ENCODE peak calls at places on chromosome 12, in seven cellular contexts. J is GM12864; D is CD8-positive, alpha-beta T cell; K is foreskin fibroblast; T is H9; C is endodermal cell; E is neural crest cell. A is an unnamed sample.

GRCh38 chr12:113462880-113463745 is 8.6 kb downstream of the LHX5 start:
- DNase-seq in T (peak), K (peak), E (no peak), J (no peak), D (no peak), C (peak), A (no peak)

GRCh38 chr12:96719671-96720362 is 187.2 kb upstream of the NEDD1 start:
- DNase-seq in C (no peak), T (no peak), D (no peak), K (peak), E (no peak), J (peak), A (no peak)

GRCh38 chr12:116248930-116249329 is 28.6 kb downstream of the MED13L start:
- DNase-seq in E (no peak), C (no peak), K (no peak), J (no peak), T (no peak), D (no peak), A (no peak)

GRCh38 chr12:108921946-108922345 is 42.1 kb downstream of the DAO start:
- DNase-seq in T (no peak), D (no peak), K (no peak), E (no peak), C (no peak), J (no peak), A (no peak)

GRCh38 chr12:39723831-39724230 is 104.2 kb upstream of the ABCD2 start:
- DNase-seq in E (no peak), D (no peak), C (peak), K (peak), J (no peak), T (peak), A (no peak)

GRCh38 chr12:48197549-48197966 is 5.5 kb downstream of the OR10AD1 start:
- DNase-seq in K (peak), D (no peak), E (peak), C (no peak), J (no peak), T (no peak), A (no peak)

GRCh38 chr12:6065872-6066217 is 58.6 kb downstream of the VWF start:
- DNase-seq in E (no peak), T (no peak), D (no peak), C (no peak), J (no peak), K (peak), A (no peak)

GRCh38 chr12:7078163-7078562 is 14.1 kb downstream of the C1R start:
- DNase-seq in E (no peak), C (no peak), K (no peak), J (no peak), T (no peak), D (no peak), A (no peak)

GRCh38 chr12:40152783-40153383 is 47.0 kb upstream of the SLC2A13 start:
- DNase-seq in E (peak), K (peak), J (no peak), C (peak), D (peak), T (no peak), A (peak)

DNA sequence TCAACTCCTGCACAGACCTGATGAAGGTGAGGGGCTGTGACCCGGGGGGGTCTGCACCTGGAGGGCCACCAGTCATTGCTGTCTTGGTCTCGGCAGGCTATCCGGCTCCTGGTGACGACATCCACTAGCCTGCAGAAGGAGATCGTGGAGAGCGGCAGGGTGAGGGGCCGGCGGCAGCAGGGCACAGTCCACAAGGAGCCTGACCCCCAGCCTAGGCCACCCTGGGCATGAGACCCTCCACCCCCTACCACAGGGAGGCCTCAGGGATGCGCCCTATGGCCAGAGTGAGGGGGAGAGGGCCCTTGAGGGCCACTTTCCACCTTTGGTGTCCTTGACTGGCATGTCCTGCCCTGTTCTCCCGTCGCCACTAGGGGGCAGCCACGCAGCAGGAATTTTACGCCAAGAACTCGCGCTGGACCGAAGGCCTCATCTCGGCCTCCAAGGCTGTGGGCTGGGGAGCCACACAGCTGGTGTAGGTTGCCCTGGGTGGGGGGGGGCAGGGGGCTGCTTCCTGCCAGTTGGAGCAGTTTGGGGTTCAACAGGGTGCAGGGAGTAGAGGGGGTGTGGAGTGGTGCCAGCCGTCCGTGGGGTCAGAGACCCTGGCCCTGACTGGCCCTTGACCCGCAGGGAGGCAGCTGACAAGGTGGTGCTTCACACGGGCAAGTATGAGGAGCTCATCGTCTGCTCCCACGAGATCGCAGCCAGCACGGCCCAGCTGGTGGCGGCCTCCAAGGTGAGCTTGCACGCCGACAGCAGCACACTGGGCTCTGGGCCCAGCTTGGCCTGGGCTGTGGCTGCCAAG is 25.0 kb downstream of the HIP1R start:
- DNase-seq in K (peak), E (peak), D (peak), T (peak), J (peak), C (peak), A (peak)
- TF ChIP-seq CTCF in K (peak), E (peak), D (peak), T (peak), J (peak), C (peak), A (peak)

DNA sequence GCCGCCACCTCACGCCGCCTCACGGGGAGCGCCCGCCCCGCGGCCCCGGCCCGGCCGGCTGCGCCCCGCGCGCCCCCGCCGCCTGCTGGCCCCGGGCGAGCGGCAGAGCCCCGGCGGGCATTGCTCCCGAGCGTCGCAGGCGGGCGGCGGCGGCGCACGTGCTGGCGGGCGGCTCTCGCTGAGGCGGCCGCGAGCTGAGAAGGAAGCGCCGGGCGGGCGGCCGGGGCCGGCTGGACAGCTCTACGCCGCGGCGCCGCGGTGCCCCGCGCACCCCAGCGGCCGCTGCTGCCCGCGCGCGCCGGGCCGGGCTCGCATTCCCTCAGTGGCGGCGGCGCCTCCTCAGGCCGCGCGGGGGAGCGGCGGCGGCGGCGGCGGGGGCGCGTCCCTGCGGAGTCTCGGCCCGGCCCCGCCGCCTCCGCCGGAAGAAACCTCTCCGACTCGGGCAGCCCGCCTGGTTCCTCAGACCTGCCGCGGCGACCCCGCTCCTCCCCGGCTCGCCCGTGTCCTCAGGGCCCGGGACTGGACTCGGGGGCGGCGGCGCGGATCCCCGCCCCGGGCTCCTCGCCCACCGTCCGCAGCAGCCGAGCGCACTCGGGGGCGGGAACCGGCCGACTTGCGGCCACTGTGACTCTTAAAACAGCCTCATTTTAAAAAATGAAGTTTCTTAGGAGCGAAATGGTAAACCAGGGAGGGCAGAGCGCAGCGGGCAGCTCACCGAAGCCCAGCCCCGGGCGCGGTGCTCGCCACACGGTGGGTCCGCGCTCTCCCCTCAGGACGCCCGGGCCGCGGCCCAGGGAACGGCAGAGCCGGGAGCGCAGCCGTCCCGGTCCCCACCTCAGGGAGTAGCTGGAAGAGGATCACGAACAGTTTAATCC is at the start of gene PITPNM2:
- DNase-seq in K (peak), T (no peak), J (no peak), D (peak), C (peak), E (peak), A (peak)
- TF ChIP-seq CTCF in K (no peak), T (no peak), J (no peak), D (no peak), C (peak), E (no peak), A (peak)

GRCh38 chr12:121786441-121786825 is 7.1 kb downstream of the RHOF start:
- DNase-seq in C (no peak), J (no peak), E (no peak), D (no peak), K (peak), T (no peak), A (no peak)
- TF ChIP-seq CTCF in C (no peak), J (no peak), E (no peak), D (no peak), K (no peak), T (no peak), A (no peak)

GRCh38 chr12:56157201-56158028 is 744 bp upstream of the MYL6 start:
- DNase-seq in T (peak), E (peak), C (peak), D (peak), J (no peak), K (peak), A (peak)
- TF ChIP-seq CTCF in T (peak), E (peak), C (peak), D (peak), J (peak), K (peak), A (peak)